ENCODE peak calls at places on chromosomes 4 and X, in six cellular contexts. S is endothelial cell; L is RPMI8226; F is activated CD4-positive, alpha-beta T cell treated with anti-CD3 and anti-CD28 coated beads for 48 hours; W is WTC11; R is RCC 7860. D is an unnamed sample.
A peak's percentile ranks its signal among the peaks of the same experiment; 100 is the strongest.

GRCh38 chr4:123300222-123300621 is 96.4 kb upstream of the SPRY1 start:
- DNase-seq in W (no peak), F (no peak), S (no peak), L (no peak), R (no peak), D (no peak)

GRCh38 chr4:181728567-181728966 is 514.6 kb upstream of the TENM3 start:
- DNase-seq in W (no peak), F (no peak), R (no peak), S (no peak), L (no peak), D (no peak)

GRCh38 chr4:40289366-40290188 is 45.6 kb upstream of the CHRNA9 start:
- DNase-seq in F (peak; percentile 42), S (no peak), R (peak; percentile 34), W (no peak), L (peak; percentile 33), D (peak; percentile 31)

GRCh38 chr4:6308890-6309643 is 39.4 kb downstream of the WFS1 start:
- DNase-seq in W (peak; percentile 71), F (peak; percentile 17), S (peak; percentile 64), L (no peak), R (no peak), D (no peak)

GRCh38 chrX:19137064-19137463 is 14.8 kb upstream of the ADGRG2 start:
- DNase-seq in W (no peak), S (no peak), F (no peak), R (no peak), L (no peak), D (no peak)

GRCh38 chr4:158722291-158722916 is 792 bp downstream of the PPID start:
- DNase-seq in F (peak; percentile 18), L (peak; percentile 21), R (peak; percentile 13), W (no peak), S (no peak), D (no peak)

GRCh38 chr4:134278675-134279074 is 77.1 kb upstream of the PABPC4L start:
- DNase-seq in W (no peak), S (no peak), F (no peak), L (no peak), R (no peak), D (no peak)

GRCh38 chrX:51896626-51897025 is 3.2 kb downstream of the MAGED1 start:
- DNase-seq in S (no peak), F (no peak), W (no peak), L (no peak), R (no peak), D (no peak)

GRCh38 chr4:21887481-21887880 is 61.1 kb downstream of the KCNIP4 start:
- DNase-seq in R (no peak), W (no peak), S (no peak), L (no peak), F (no peak), D (no peak)

GRCh38 chrX:15749642-15750610 is 11.9 kb downstream of the CA5B start:
- DNase-seq in S (no peak), W (no peak), L (no peak), R (no peak), F (peak; percentile 7), D (no peak)

GRCh38 chrX:2609431-2610238 is 81.5 kb upstream of the CD99 start:
- DNase-seq in L (no peak), R (no peak), F (no peak), S (no peak), W (no peak), D (no peak)

GRCh38 chr4:107951551-107951950 is 20.2 kb downstream of the CYP2U1 start:
- DNase-seq in F (no peak), R (peak; percentile 6), W (no peak), L (no peak), S (no peak), D (no peak)

GRCh38 chrX:14043209-14043608 is 13.5 kb upstream of the GEMIN8 start:
- DNase-seq in R (no peak), S (no peak), F (no peak), W (no peak), L (no peak), D (no peak)

GRCh38 chrX:80486299-80486698 is 66.1 kb downstream of the TENT5D start:
- DNase-seq in F (no peak), S (no peak), W (no peak), L (no peak), R (no peak), D (no peak)

GRCh38 chrX:129577473-129577872 is 37.4 kb downstream of the OCRL start:
- DNase-seq in W (no peak), F (no peak), S (no peak), R (peak; percentile 18), L (no peak), D (no peak)

GRCh38 chr4:3468154-3468553 is 5.0 kb downstream of the DOK7 start:
- DNase-seq in L (no peak), F (no peak), W (no peak), S (no peak), R (no peak), D (no peak)

GRCh38 chrX:39815621-39816020 is 282.1 kb downstream of the BCOR start:
- DNase-seq in F (peak; percentile 50), R (peak; percentile 32), W (no peak), S (no peak), L (peak; percentile 5), D (no peak)

GRCh38 chrX:66994729-66995128 is 355.9 kb upstream of the EDA2R start:
- DNase-seq in S (no peak), R (no peak), F (no peak), L (no peak), W (peak; percentile 12), D (no peak)

GRCh38 chr4:109998867-109999303 is 86.2 kb downstream of the EGF start:
- DNase-seq in W (no peak), F (no peak), L (peak; percentile 75), R (peak; percentile 52), S (peak; percentile 39), D (no peak)